ENCODE peak calls at places on chromosomes 7 and 10, in five cellular contexts. One of them, this sample, is unnamed.

GRCh38 chr7:43076606-43077005 is 35.8 kb upstream of the HECW1 start:
- DNase-seq in uterus: no peak
- DNase-seq in stomach: no peak
- DNase-seq in heart left ventricle: no peak
- DNase-seq in breast epithelium: no peak
- DNase-seq in this sample: peak; percentile 11

GRCh38 chr7:32893225-32893560 is 1.6 kb upstream of the KBTBD2 start:
- DNase-seq in uterus: no peak
- DNase-seq in stomach: no peak
- DNase-seq in heart left ventricle: no peak
- DNase-seq in breast epithelium: no peak
- DNase-seq in this sample: no peak

GRCh38 chr10:112246-112645 is 23.0 kb upstream of the ZMYND11 start:
- DNase-seq in uterus: no peak
- DNase-seq in stomach: no peak
- DNase-seq in heart left ventricle: no peak
- DNase-seq in breast epithelium: no peak
- DNase-seq in this sample: peak; percentile 13

GRCh38 chr10:102752266-102752930 is 8.7 kb downstream of the WBP1L start:
- DNase-seq in uterus: peak; percentile 57
- DNase-seq in stomach: no peak
- DNase-seq in heart left ventricle: no peak
- DNase-seq in breast epithelium: no peak
- DNase-seq in this sample: no peak

GRCh38 chr10:100131571-100131970 is 49.9 kb upstream of the CPN1 start:
- DNase-seq in uterus: no peak
- DNase-seq in stomach: no peak
- DNase-seq in heart left ventricle: no peak
- DNase-seq in breast epithelium: no peak
- DNase-seq in this sample: no peak

GRCh38 chr10:10796061-10796773 is 221.5 kb upstream of the CELF2 start:
- DNase-seq in uterus: no peak
- DNase-seq in stomach: no peak
- DNase-seq in heart left ventricle: no peak
- DNase-seq in breast epithelium: no peak
- DNase-seq in this sample: no peak

GRCh38 chr7:36261019-36261754 is 108.1 kb downstream of the EEPD1 start:
- DNase-seq in uterus: no peak
- DNase-seq in stomach: no peak
- DNase-seq in heart left ventricle: no peak
- DNase-seq in breast epithelium: no peak
- DNase-seq in this sample: no peak

GRCh38 chr10:117755615-117756014 is 213.1 kb downstream of the EMX2 start:
- DNase-seq in uterus: no peak
- DNase-seq in stomach: no peak
- DNase-seq in heart left ventricle: no peak
- DNase-seq in breast epithelium: no peak
- DNase-seq in this sample: no peak

GRCh38 chr10:102408728-102409603 is 9.6 kb downstream of the PSD start:
- DNase-seq in uterus: peak; percentile 78
- DNase-seq in stomach: no peak
- DNase-seq in heart left ventricle: no peak
- DNase-seq in breast epithelium: no peak
- DNase-seq in this sample: no peak

GRCh38 chr7:85114342-85114741 is 72.5 kb downstream of the SEMA3D start:
- DNase-seq in uterus: no peak
- DNase-seq in stomach: no peak
- DNase-seq in heart left ventricle: no peak
- DNase-seq in breast epithelium: no peak
- DNase-seq in this sample: no peak

GRCh38 chr10:86334515-86335085 is 32.0 kb downstream of the GRID1 start:
- DNase-seq in uterus: no peak
- DNase-seq in stomach: no peak
- DNase-seq in heart left ventricle: no peak
- DNase-seq in breast epithelium: no peak
- DNase-seq in this sample: peak; percentile 70

GRCh38 chr7:47326808-47327207 is 255.1 kb downstream of the TNS3 start:
- DNase-seq in uterus: peak; percentile 58
- DNase-seq in stomach: no peak
- DNase-seq in heart left ventricle: peak; percentile 61
- DNase-seq in breast epithelium: peak; percentile 16
- DNase-seq in this sample: peak; percentile 18

GRCh38 chr10:132837905-132838304 is 52.0 kb upstream of the NKX6-2 start:
- DNase-seq in uterus: no peak
- DNase-seq in stomach: no peak
- DNase-seq in heart left ventricle: no peak
- DNase-seq in breast epithelium: no peak
- DNase-seq in this sample: no peak

GRCh38 chr7:77316219-77316978 is 99.8 kb downstream of the GSAP start:
- DNase-seq in uterus: no peak
- DNase-seq in stomach: no peak
- DNase-seq in heart left ventricle: no peak
- DNase-seq in breast epithelium: no peak
- DNase-seq in this sample: no peak

GRCh38 chr10:102431452-102432124 is 786 bp downstream of the CUEDC2 start:
- DNase-seq in uterus: no peak
- DNase-seq in stomach: no peak
- DNase-seq in heart left ventricle: no peak
- DNase-seq in breast epithelium: no peak
- DNase-seq in this sample: no peak

GRCh38 chr10:107264742-107265141 is 100.2 kb upstream of the SORCS1 start:
- DNase-seq in uterus: no peak
- DNase-seq in stomach: no peak
- DNase-seq in heart left ventricle: no peak
- DNase-seq in breast epithelium: no peak
- DNase-seq in this sample: peak; percentile 4

GRCh38 chr7:100430450-100431285 is 1.0 kb downstream of the MEPCE start:
- DNase-seq in uterus: no peak
- DNase-seq in stomach: no peak
- DNase-seq in heart left ventricle: peak; percentile 31
- DNase-seq in breast epithelium: no peak
- DNase-seq in this sample: peak; percentile 49

GRCh38 chr10:54958844-54959243 is 157.8 kb upstream of the PCDH15 start:
- DNase-seq in uterus: no peak
- DNase-seq in stomach: no peak
- DNase-seq in heart left ventricle: no peak
- DNase-seq in breast epithelium: no peak
- DNase-seq in this sample: no peak

GRCh38 chr10:11830836-11831519 is 7.8 kb downstream of the PROSER2 start:
- DNase-seq in uterus: no peak
- DNase-seq in stomach: peak; percentile 63
- DNase-seq in heart left ventricle: no peak
- DNase-seq in breast epithelium: no peak
- DNase-seq in this sample: no peak

GRCh38 chr10:13518076-13518692 is 10.6 kb downstream of the BEND7 start:
- DNase-seq in uterus: no peak
- DNase-seq in stomach: no peak
- DNase-seq in heart left ventricle: no peak
- DNase-seq in breast epithelium: no peak
- DNase-seq in this sample: no peak

GRCh38 chr7:111864291-111864976 is 302.1 kb upstream of the IMMP2L start:
- DNase-seq in uterus: no peak
- DNase-seq in stomach: no peak
- DNase-seq in heart left ventricle: no peak
- DNase-seq in breast epithelium: no peak
- DNase-seq in this sample: no peak

GRCh38 chr10:131790021-131790420 is 110.8 kb upstream of the PPP2R2D start:
- DNase-seq in uterus: no peak
- DNase-seq in stomach: peak; percentile 15
- DNase-seq in heart left ventricle: no peak
- DNase-seq in breast epithelium: no peak
- DNase-seq in this sample: no peak

GRCh38 chr7:142450206-142450605 is 192.3 kb upstream of the PRSS58 start:
- DNase-seq in uterus: no peak
- DNase-seq in stomach: no peak
- DNase-seq in heart left ventricle: no peak
- DNase-seq in breast epithelium: no peak
- DNase-seq in this sample: no peak

GRCh38 chr7:134458341-134458805 is 527 bp downstream of the AKR1B1 start:
- DNase-seq in uterus: peak; percentile 53
- DNase-seq in stomach: peak; percentile 47
- DNase-seq in heart left ventricle: peak; percentile 46
- DNase-seq in breast epithelium: no peak
- DNase-seq in this sample: peak; percentile 56

GRCh38 chr7:151519765-151520418 is at the start of gene RHEB:
- DNase-seq in uterus: peak; percentile 99
- DNase-seq in stomach: peak; percentile 98
- DNase-seq in heart left ventricle: peak; percentile 99
- DNase-seq in breast epithelium: peak; percentile 99
- DNase-seq in this sample: peak; percentile 99

GRCh38 chr7:123455965-123456364 is 78.4 kb downstream of the IQUB start:
- DNase-seq in uterus: no peak
- DNase-seq in stomach: no peak
- DNase-seq in heart left ventricle: no peak
- DNase-seq in breast epithelium: no peak
- DNase-seq in this sample: no peak

GRCh38 chr7:2208712-2209111 is 24.0 kb downstream of the MAD1L1 start:
- DNase-seq in uterus: no peak
- DNase-seq in stomach: no peak
- DNase-seq in heart left ventricle: no peak
- DNase-seq in breast epithelium: no peak
- DNase-seq in this sample: no peak

GRCh38 chr10:73799899-73800559 is 11.4 kb downstream of the NDST2 start:
- DNase-seq in uterus: no peak
- DNase-seq in stomach: no peak
- DNase-seq in heart left ventricle: no peak
- DNase-seq in breast epithelium: no peak
- DNase-seq in this sample: no peak
- TF ChIP-seq POLR2A in uterus: no peak
- TF ChIP-seq POLR2A in stomach: no peak
- TF ChIP-seq POLR2A in heart left ventricle: no peak
- TF ChIP-seq POLR2A in breast epithelium: no peak
- TF ChIP-seq POLR2A in this sample: no peak

GRCh38 chr10:98259606-98260319 is 8.2 kb downstream of the LOXL4 start:
- DNase-seq in uterus: no peak
- DNase-seq in stomach: no peak
- DNase-seq in heart left ventricle: no peak
- DNase-seq in breast epithelium: no peak
- DNase-seq in this sample: no peak
- H3K4me3 ChIP-seq in uterus: no peak overlapping the region
- H3K4me3 ChIP-seq in stomach: no peak overlapping the region
- H3K4me3 ChIP-seq in heart left ventricle: no peak overlapping the region
- H3K4me3 ChIP-seq in breast epithelium: no peak overlapping the region
- H3K4me3 ChIP-seq in this sample: no peak overlapping the region

DNA sequence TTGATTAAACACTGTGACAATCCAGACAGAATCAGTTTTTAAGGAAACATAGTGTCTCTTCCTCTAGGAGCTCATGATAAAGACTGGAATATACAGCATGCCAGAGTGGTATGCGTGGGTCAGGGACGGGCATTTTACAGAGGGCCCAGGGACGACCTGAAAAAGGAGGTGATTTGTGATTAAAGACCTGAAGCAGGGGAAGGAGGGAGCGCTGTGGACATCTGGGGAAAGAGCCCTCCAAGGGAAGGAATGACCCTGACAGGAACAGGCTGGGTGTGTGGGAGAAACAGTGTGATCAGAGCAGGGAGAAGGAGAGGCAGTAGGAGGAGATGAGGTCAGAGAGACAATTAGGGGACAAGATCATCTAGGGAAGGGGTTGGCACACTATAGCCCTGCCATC is 3.4 kb upstream of the RASSF4 start:
- DNase-seq in uterus: no peak
- DNase-seq in stomach: no peak
- DNase-seq in heart left ventricle: peak; percentile 16
- DNase-seq in breast epithelium: no peak
- DNase-seq in this sample: no peak
- H3K27ac ChIP-seq in uterus: peak overlapping the region; percentile 65
- H3K27ac ChIP-seq in stomach: no peak overlapping the region
- H3K27ac ChIP-seq in heart left ventricle: peak overlapping the region; percentile 67
- H3K27ac ChIP-seq in breast epithelium: peak overlapping the region; percentile 60
- H3K27ac ChIP-seq in this sample: no peak overlapping the region

DNA sequence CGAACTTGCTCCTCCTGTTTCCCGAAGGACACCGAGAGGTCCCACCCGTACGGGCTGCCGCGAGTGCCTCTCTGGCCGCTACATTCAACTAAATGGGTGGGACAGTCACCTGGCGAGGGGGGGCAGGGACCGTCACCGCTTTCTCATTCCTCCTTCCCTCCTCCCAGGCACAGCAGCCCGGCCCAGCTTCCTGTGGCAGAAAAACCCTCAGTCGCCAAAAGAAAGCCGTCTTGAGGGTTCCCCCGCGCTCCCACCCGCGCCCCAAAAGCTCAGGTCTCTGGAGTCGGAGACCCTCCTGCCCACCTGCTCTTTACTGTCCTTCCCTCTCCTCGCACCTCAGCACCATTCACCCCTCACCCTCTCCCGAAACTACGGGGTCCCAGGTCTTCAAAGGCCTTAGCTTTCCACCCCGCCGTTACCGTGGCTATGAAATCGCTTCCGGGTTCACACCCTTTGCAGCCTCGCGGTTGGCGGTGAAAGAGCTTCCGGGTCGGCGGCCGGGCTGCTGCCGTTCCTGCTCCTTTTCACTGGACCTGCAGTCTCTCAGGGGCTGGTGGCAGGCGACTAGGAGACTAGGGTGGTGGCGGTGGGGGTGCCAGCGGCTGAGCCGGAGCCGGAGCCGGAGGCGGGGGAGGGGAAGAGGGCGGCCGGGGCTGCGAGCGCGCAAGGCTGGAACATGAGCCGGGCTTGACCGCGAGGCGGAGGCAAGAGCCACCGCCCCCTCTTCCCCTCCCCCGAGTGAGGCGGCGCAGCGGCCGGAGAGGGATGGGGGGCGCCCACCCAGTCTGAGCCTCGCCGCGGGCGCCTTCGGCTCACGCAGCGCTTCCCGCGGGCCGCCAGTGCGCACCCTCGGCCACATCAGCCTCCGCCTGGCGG is at the start of the genes ANKIB1 and KRIT1:
- DNase-seq in uterus: peak; percentile 84
- DNase-seq in stomach: peak; percentile 88
- DNase-seq in heart left ventricle: peak; percentile 92
- DNase-seq in breast epithelium: peak; percentile 81
- DNase-seq in this sample: peak; percentile 90
- TF ChIP-seq POLR2A in uterus: peak; percentile 46
- TF ChIP-seq POLR2A in stomach: no peak
- TF ChIP-seq POLR2A in heart left ventricle: no peak
- TF ChIP-seq POLR2A in breast epithelium: peak; percentile 77
- TF ChIP-seq POLR2A in this sample: peak; percentile 66

GRCh38 chr7:55065511-55066229 is 46.9 kb downstream of the EGFR start:
- DNase-seq in uterus: no peak
- DNase-seq in stomach: no peak
- DNase-seq in heart left ventricle: no peak
- DNase-seq in breast epithelium: no peak
- DNase-seq in this sample: peak; percentile 23
- H3K4me3 ChIP-seq in uterus: no peak overlapping the region
- H3K4me3 ChIP-seq in stomach: no peak overlapping the region
- H3K4me3 ChIP-seq in heart left ventricle: no peak overlapping the region
- H3K4me3 ChIP-seq in breast epithelium: no peak overlapping the region
- H3K4me3 ChIP-seq in this sample: no peak overlapping the region

GRCh38 chr7:8189615-8190014 is 72.4 kb downstream of the ICA1 start:
- DNase-seq in uterus: no peak
- DNase-seq in stomach: no peak
- DNase-seq in heart left ventricle: no peak
- DNase-seq in breast epithelium: no peak
- DNase-seq in this sample: no peak
- H3K27ac ChIP-seq in uterus: no peak overlapping the region
- H3K27ac ChIP-seq in stomach: no peak overlapping the region
- H3K27ac ChIP-seq in heart left ventricle: no peak overlapping the region
- H3K27ac ChIP-seq in breast epithelium: no peak overlapping the region
- H3K27ac ChIP-seq in this sample: no peak overlapping the region

GRCh38 chr7:98287486-98287959 is 6.0 kb downstream of the BRI3 start:
- DNase-seq in uterus: no peak
- DNase-seq in stomach: peak; percentile 75
- DNase-seq in heart left ventricle: no peak
- DNase-seq in breast epithelium: peak; percentile 50
- DNase-seq in this sample: no peak
- TF ChIP-seq POLR2A in uterus: no peak
- TF ChIP-seq POLR2A in stomach: no peak
- TF ChIP-seq POLR2A in heart left ventricle: no peak
- TF ChIP-seq POLR2A in breast epithelium: no peak
- TF ChIP-seq POLR2A in this sample: no peak

This sample was measured in thyroid gland.